ENCODE peak calls at places on chromosome 1, in six cellular contexts. Q is epithelial cell of esophagus, B is brain microvascular endothelial cell, M is AG09319, P is stomach, N is pancreas. T is an unnamed sample.

GRCh38 chr1:194273660-194274059 is 1087.2 kb upstream of the B3GALT2 start:
- DNase-seq in B (no peak), M (no peak), P (no peak), N (no peak), Q (no peak), T (no peak)

GRCh38 chr1:202107801-202108731 is 14.7 kb upstream of the GPR37L1 start:
- DNase-seq in B (no peak), Q (peak), M (no peak), N (peak), P (peak), T (no peak)

GRCh38 chr1:236354330-236355147 is 39.5 kb upstream of the EDARADD start:
- DNase-seq in Q (no peak), B (peak), N (no peak), M (no peak), P (no peak), T (no peak)

GRCh38 chr1:116439701-116440100 is 66.7 kb downstream of the ATP1A1 start:
- DNase-seq in M (no peak), B (no peak), N (no peak), P (no peak), Q (no peak), T (no peak)

GRCh38 chr1:227947425-227947677 is 381 bp downstream of the WNT9A start:
- DNase-seq in M (no peak), B (no peak), P (no peak), N (no peak), Q (no peak), T (no peak)

GRCh38 chr1:232622378-232622777 is 7.6 kb downstream of the SIPA1L2 start:
- DNase-seq in M (no peak), N (no peak), B (no peak), P (no peak), Q (peak), T (no peak)

GRCh38 chr1:34792424-34792823 is 375 bp upstream of the GJA4 start:
- DNase-seq in N (no peak), B (no peak), P (no peak), M (no peak), Q (no peak), T (no peak)

GRCh38 chr1:47824721-47825120 is 172.5 kb downstream of the TRABD2B start:
- DNase-seq in B (no peak), Q (no peak), P (no peak), N (no peak), M (no peak), T (no peak)

GRCh38 chr1:161935264-161935663 is 88.4 kb downstream of the OLFML2B start:
- DNase-seq in Q (no peak), B (no peak), P (no peak), M (no peak), N (no peak), T (no peak)

GRCh38 chr1:220887202-220887867 is 8.1 kb downstream of the HLX start:
- DNase-seq in M (no peak), N (no peak), Q (no peak), P (no peak), B (no peak), T (no peak)

GRCh38 chr1:101506541-101507164 is 269.8 kb downstream of the S1PR1 start:
- DNase-seq in Q (peak), B (peak), P (no peak), N (peak), M (peak), T (no peak)

GRCh38 chr1:24742090-24742938 is 2.9 kb upstream of the CLIC4 start:
- DNase-seq in M (no peak), Q (peak), B (peak), N (no peak), P (peak), T (no peak)

GRCh38 chr1:40224040-40224439 is 23.7 kb upstream of the TMCO2 start:
- DNase-seq in P (no peak), B (no peak), N (no peak), M (no peak), Q (no peak), T (no peak)

GRCh38 chr1:34781844-34782391 is 904 bp downstream of the GJB3 start:
- DNase-seq in P (peak), N (no peak), M (no peak), B (no peak), Q (peak), T (no peak)

GRCh38 chr1:58784758-58785423 is 1.0 kb upstream of the JUN start:
- DNase-seq in N (peak), B (peak), Q (peak), P (peak), M (peak), T (peak)

GRCh38 chr1:214569357-214570004 is 18.1 kb upstream of the PTPN14 start:
- DNase-seq in M (no peak), Q (peak), B (peak), P (no peak), N (no peak), T (no peak)

GRCh38 chr1:153403421-153404085 is 12.7 kb upstream of the S100A8 start:
- DNase-seq in P (no peak), M (no peak), N (no peak), Q (no peak), B (no peak), T (no peak)

GRCh38 chr1:233326319-233326994 is 1.1 kb upstream of the MAP3K21 start:
- DNase-seq in Q (no peak), P (no peak), B (no peak), M (no peak), N (no peak), T (no peak)

GRCh38 chr1:226820935-226821718 is 49.3 kb upstream of the PSEN2 start:
- DNase-seq in P (peak), Q (peak), B (peak), N (peak), M (peak), T (no peak)

GRCh38 chr1:36941579-36941978 is 92.7 kb downstream of the GRIK3 start:
- DNase-seq in Q (no peak), P (no peak), M (no peak), N (no peak), B (no peak), T (no peak)

GRCh38 chr1:231201375-231202124 is 39.5 kb upstream of the GNPAT start:
- DNase-seq in N (no peak), B (no peak), Q (no peak), M (no peak), P (no peak), T (no peak)

GRCh38 chr1:17066530-17067426 is 12.9 kb upstream of the SDHB start:
- DNase-seq in B (no peak), M (no peak), N (no peak), Q (no peak), P (no peak), T (no peak)

GRCh38 chr1:25743164-25744139 is 56.5 kb upstream of the SELENON start:
- DNase-seq in Q (no peak), P (peak), N (peak), M (peak), B (peak), T (peak)

GRCh38 chr1:14887936-14888335 is 265.6 kb upstream of the TMEM51 start:
- DNase-seq in P (no peak), M (no peak), N (no peak), Q (no peak), B (no peak), T (no peak)

GRCh38 chr1:100628631-100629081 is 90.7 kb downstream of the GPR88 start:
- DNase-seq in M (no peak), Q (no peak), P (no peak), B (no peak), N (no peak), T (no peak)

GRCh38 chr1:19009882-19010321 is 53.4 kb upstream of the IFFO2 start:
- DNase-seq in M (peak), Q (peak), B (peak), N (peak), P (no peak), T (no peak)

GRCh38 chr1:121586369-121587229 is 401.8 kb downstream of the SRGAP2C start:
- DNase-seq in P (peak), Q (peak), N (peak), M (no peak), B (peak), T (no peak)

GRCh38 chr1:165365344-165365743 is 8.8 kb upstream of the LMX1A start:
- DNase-seq in P (no peak), N (no peak), M (no peak), B (no peak), Q (peak), T (no peak)

GRCh38 chr1:51293898-51294515 is 36.4 kb downstream of the TTC39A start:
- DNase-seq in Q (no peak), M (no peak), N (no peak), B (no peak), P (peak), T (no peak)

GRCh38 chr1:167821969-167822685 is 91.8 kb downstream of the ADCY10 start:
- DNase-seq in M (no peak), P (no peak), N (no peak), B (no peak), Q (no peak), T (no peak)

GRCh38 chr1:166692354-166692753 is 146.9 kb upstream of the POGK start:
- DNase-seq in N (no peak), B (no peak), Q (peak), P (no peak), M (no peak), T (no peak)

GRCh38 chr1:60273185-60273584 is 199.6 kb upstream of the C1orf87 start:
- DNase-seq in Q (no peak), M (no peak), B (no peak), N (no peak), P (no peak), T (no peak)
- TF ChIP-seq CTCF in Q (no peak), M (no peak), B (no peak), N (no peak), P (no peak), T (no peak)

GRCh38 chr1:103525114-103525606 is 339 bp upstream of the RNPC3 start:
- DNase-seq in N (peak), B (no peak), P (no peak), M (peak), Q (peak), T (no peak)

GRCh38 chr1:103529746-103530145 is 4.2 kb downstream of the RNPC3 start:
- DNase-seq in M (no peak), P (no peak), N (peak), B (peak), Q (peak), T (no peak)

GRCh38 chr1:103527331-103527730 is 1.8 kb downstream of the RNPC3 start:
- DNase-seq in Q (no peak), P (no peak), N (no peak), B (no peak), M (no peak), T (no peak)

GRCh38 chr1:103523346-103523745 is 2.2 kb upstream of the RNPC3 start:
- DNase-seq in B (no peak), N (no peak), P (no peak), M (no peak), Q (no peak), T (no peak)

DNA sequence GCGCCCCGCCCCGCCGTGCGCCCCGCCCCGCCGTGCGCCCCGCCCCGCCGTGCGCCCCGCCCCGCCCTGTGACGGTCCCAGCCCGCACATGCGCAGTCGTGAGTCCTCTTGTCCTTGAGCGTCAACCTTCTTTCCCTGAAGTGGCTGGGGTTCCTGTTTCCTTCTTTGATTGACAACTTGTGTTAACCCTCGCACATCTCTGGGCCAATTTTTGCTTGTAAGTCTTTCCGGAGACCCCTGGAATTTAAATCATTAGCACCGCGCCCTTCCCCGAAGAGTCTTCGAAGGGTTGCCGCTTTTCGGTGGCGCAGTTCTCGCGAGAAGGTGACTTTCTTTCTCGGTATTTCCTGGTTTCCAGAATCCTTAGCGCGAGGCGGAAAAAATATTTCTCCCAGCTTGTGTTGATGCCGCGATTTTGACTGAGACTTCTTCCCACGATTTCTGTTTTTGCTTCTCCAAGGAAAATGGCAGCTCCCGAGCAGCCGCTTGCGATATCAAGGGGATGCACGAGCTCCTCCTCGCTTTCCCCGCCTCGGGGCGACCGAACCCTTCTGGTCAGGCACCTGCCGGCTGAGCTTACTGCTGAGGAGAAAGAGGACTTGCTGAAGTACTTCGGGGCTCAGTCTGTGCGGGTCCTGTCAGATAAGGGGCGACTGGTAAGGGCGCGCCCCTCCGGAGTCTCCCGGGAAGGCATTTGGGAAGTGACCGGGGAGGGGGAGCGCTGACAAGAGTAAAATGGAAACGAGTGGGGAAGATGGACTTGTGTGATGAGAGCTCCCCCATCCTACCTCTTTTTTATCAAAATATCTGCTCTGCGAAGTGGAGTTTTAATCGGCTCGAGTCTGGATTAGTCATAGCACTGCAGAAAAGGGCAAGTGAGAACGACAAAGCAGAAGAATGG is at the start of gene RNPC3:
- DNase-seq in M (peak), N (peak), B (peak), P (peak), Q (peak), T (peak)
- TF ChIP-seq CTCF in M (no peak), N (no peak), B (peak), P (no peak), Q (no peak), T (peak)

DNA sequence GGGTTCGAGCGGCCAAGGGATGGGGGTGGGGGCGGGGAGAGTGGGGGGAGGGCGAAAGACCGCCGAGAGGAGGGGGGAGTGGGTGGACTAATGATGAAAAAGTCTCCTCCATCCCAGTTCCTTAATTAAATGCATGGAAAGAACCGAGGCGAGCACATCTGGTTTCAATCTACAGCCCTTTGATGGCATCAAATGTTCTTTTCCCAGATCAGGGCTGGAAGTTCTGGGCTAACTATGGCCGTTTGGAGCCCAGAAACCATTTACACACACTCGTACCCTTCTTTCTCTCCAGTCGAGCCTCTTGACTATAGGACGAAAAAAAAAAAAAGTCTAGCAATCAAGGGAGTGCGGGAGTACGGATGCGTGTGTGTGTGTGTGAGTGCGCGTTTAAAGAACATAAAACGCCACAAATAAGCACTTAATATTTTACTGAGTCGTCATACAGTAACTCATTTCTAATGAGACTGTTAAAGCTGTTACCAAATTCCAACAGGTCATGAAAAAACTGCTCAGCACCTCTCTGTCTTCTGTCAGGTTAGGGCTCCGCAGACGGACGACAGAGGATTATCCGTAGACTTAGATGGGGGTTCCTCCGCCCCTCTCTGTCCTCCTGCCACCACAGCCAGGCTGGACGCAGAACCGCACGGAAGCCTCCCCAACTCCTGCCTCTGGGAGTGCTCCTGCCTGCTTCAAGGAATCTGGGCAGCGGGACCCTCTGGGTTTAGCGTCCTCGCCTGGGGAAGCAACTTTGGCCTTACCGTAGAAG is 2.1 kb upstream of the PRRX1 start:
- DNase-seq in P (no peak), B (peak), M (no peak), N (no peak), Q (peak), T (no peak)
- TF ChIP-seq CTCF in P (no peak), B (peak), M (no peak), N (no peak), Q (no peak), T (no peak)

DNA sequence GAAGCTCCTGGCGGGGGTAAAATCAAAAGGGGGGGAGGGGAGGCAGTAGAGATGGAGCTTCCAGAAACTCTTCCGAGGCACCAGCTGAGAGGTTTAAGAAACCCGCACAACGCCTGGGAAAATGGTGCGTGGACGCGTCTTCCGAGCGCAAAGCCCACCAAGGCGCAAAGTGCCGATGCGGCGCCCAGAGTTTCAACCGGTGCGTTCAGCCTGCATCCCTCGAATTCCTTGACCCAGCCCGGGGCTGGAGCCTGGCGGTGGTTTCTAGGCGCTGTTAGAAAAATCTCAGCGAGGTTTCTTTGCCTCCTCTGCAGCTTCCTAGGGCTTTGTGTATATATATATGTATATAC is 456 bp upstream of the PLPPR5 start:
- DNase-seq in B (peak), Q (no peak), P (no peak), N (no peak), M (no peak), T (peak)
- TF ChIP-seq CTCF in B (no peak), Q (no peak), P (no peak), N (no peak), M (no peak), T (no peak)

GRCh38 chr1:89884718-89885596 is 64.1 kb downstream of the LRRC8D start:
- DNase-seq in M (no peak), Q (peak), B (no peak), P (no peak), N (no peak), T (no peak)
- TF ChIP-seq CTCF in M (no peak), Q (no peak), B (no peak), P (no peak), N (no peak), T (no peak)

GRCh38 chr1:10975567-10976326 is 36.7 kb upstream of the TARDBP start:
- DNase-seq in N (peak), Q (peak), B (peak), P (peak), M (peak), T (peak)

GRCh38 chr1:10980841-10981727 is 31.4 kb upstream of the TARDBP start:
- DNase-seq in M (peak), P (no peak), B (no peak), Q (no peak), N (no peak), T (peak)

GRCh38 chr1:10979483-10979920 is 33.0 kb upstream of the TARDBP start:
- DNase-seq in B (no peak), N (peak), Q (peak), P (no peak), M (no peak), T (peak)

GRCh38 chr1:10978719-10979118 is 33.7 kb upstream of the TARDBP start:
- DNase-seq in N (no peak), M (no peak), P (no peak), B (no peak), Q (no peak), T (no peak)

DNA sequence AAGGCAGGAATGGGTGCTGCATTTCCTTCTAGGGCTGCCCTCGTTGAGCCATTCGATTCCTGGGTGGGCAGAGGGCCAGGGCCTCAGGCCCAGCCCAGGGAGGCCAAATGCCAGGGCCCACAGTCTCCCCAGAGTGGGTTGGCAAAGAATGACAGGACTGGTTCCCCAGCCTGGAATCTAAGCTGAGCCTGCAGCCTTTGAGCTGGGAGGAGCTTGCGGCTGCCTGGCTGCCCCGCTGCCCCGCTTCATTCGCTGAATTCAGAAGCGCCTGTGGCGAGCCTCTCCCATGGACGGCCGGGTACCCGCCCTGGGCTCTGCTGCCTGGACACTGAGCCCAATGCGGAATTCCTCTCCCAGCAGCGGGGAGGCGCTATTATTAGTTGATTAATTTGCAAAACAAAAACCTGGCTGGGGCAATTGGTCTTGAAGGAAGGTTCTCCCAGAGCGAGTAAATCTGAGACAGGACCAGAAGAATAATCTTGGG is 32.3 kb upstream of the TARDBP start:
- DNase-seq in P (peak), Q (peak), B (peak), N (peak), M (peak), T (peak)
- TF ChIP-seq CTCF in P (peak), Q (peak), B (peak), N (peak), M (peak), T (peak)

GRCh38 chr1:7810395-7810794 is 26.3 kb downstream of the PER3 start:
- DNase-seq in P (no peak), M (peak), N (no peak), B (peak), Q (peak), T (no peak)
- TF ChIP-seq CTCF in P (no peak), M (no peak), N (no peak), B (no peak), Q (no peak), T (no peak)